ENCODE peak calls at places on chromosomes 11 and 22, in four cellular contexts. One of them, this sample, is unnamed.

GRCh38 chr11:2099523-2100316 is 39.5 kb downstream of the IGF2 start:
- DNase-seq in HCT116: no peak
- DNase-seq in endothelial cell of umbilical vein: peak; percentile 36
- DNase-seq in stomach: peak; percentile 85
- DNase-seq in this sample: peak; percentile 65

GRCh38 chr22:38155703-38156102 is 25.9 kb downstream of the PLA2G6 start:
- DNase-seq in stomach: no peak
- DNase-seq in endothelial cell of umbilical vein: no peak
- DNase-seq in HCT116: no peak
- DNase-seq in this sample: no peak

GRCh38 chr11:12704049-12704448 is 29.8 kb downstream of the TEAD1 start:
- DNase-seq in stomach: no peak
- DNase-seq in HCT116: no peak
- DNase-seq in endothelial cell of umbilical vein: peak; percentile 39
- DNase-seq in this sample: no peak

GRCh38 chr11:111886844-111887243 is 7.5 kb downstream of the CFAP68 start:
- DNase-seq in endothelial cell of umbilical vein: no peak
- DNase-seq in HCT116: no peak
- DNase-seq in stomach: no peak
- DNase-seq in this sample: no peak

GRCh38 chr11:100930185-100930778 is 199.3 kb downstream of the PGR start:
- DNase-seq in HCT116: peak; percentile 47
- DNase-seq in endothelial cell of umbilical vein: peak; percentile 64
- DNase-seq in stomach: no peak
- DNase-seq in this sample: no peak

GRCh38 chr11:113248702-113249490 is 65.5 kb upstream of the TTC12 start:
- DNase-seq in HCT116: no peak
- DNase-seq in endothelial cell of umbilical vein: no peak
- DNase-seq in stomach: no peak
- DNase-seq in this sample: no peak

GRCh38 chr11:3095712-3096361 is 38.6 kb upstream of the CARS1 start:
- DNase-seq in endothelial cell of umbilical vein: peak; percentile 98
- DNase-seq in stomach: peak; percentile 25
- DNase-seq in HCT116: no peak
- DNase-seq in this sample: no peak

GRCh38 chr11:124740277-124740882 is 638 bp downstream of the NRGN start:
- DNase-seq in HCT116: no peak
- DNase-seq in stomach: no peak
- DNase-seq in endothelial cell of umbilical vein: peak; percentile 58
- DNase-seq in this sample: no peak

GRCh38 chr11:74577624-74578396 is 14.6 kb upstream of the POLD3 start:
- DNase-seq in HCT116: no peak
- DNase-seq in stomach: no peak
- DNase-seq in endothelial cell of umbilical vein: no peak
- DNase-seq in this sample: no peak

GRCh38 chr11:23974046-23974445 is 522.8 kb upstream of the LUZP2 start:
- DNase-seq in HCT116: no peak
- DNase-seq in stomach: no peak
- DNase-seq in endothelial cell of umbilical vein: no peak
- DNase-seq in this sample: no peak

GRCh38 chr11:3687399-3687798 is 16.2 kb upstream of the CHRNA10 start:
- DNase-seq in stomach: no peak
- DNase-seq in endothelial cell of umbilical vein: no peak
- DNase-seq in HCT116: no peak
- DNase-seq in this sample: no peak

GRCh38 chr22:27726726-27727449 is 74.7 kb downstream of the MN1 start:
- DNase-seq in stomach: peak; percentile 56
- DNase-seq in endothelial cell of umbilical vein: peak; percentile 79
- DNase-seq in HCT116: no peak
- DNase-seq in this sample: peak; percentile 28
- TF ChIP-seq POLR2AphosphoS5 in stomach: no peak
- TF ChIP-seq POLR2AphosphoS5 in endothelial cell of umbilical vein: no peak
- TF ChIP-seq POLR2AphosphoS5 in HCT116: no peak
- TF ChIP-seq POLR2AphosphoS5 in this sample: no peak

GRCh38 chr22:46587067-46587471 is 33.1 kb upstream of the GRAMD4 start:
- DNase-seq in endothelial cell of umbilical vein: no peak
- DNase-seq in HCT116: no peak
- DNase-seq in stomach: no peak
- DNase-seq in this sample: peak; percentile 45
- H3K27ac ChIP-seq in endothelial cell of umbilical vein: no peak overlapping the region
- H3K27ac ChIP-seq in HCT116: no peak overlapping the region
- H3K27ac ChIP-seq in stomach: peak overlapping the region; percentile 35
- H3K27ac ChIP-seq in this sample: peak overlapping the region; percentile 63

GRCh38 chr11:70908223-70908622 is 344.2 kb downstream of the SHANK2 start:
- DNase-seq in stomach: no peak
- DNase-seq in HCT116: no peak
- DNase-seq in endothelial cell of umbilical vein: no peak
- DNase-seq in this sample: no peak
- TF ChIP-seq POLR2AphosphoS5 in stomach: no peak
- TF ChIP-seq POLR2AphosphoS5 in HCT116: no peak
- TF ChIP-seq POLR2AphosphoS5 in endothelial cell of umbilical vein: no peak
- TF ChIP-seq POLR2AphosphoS5 in this sample: no peak

DNA sequence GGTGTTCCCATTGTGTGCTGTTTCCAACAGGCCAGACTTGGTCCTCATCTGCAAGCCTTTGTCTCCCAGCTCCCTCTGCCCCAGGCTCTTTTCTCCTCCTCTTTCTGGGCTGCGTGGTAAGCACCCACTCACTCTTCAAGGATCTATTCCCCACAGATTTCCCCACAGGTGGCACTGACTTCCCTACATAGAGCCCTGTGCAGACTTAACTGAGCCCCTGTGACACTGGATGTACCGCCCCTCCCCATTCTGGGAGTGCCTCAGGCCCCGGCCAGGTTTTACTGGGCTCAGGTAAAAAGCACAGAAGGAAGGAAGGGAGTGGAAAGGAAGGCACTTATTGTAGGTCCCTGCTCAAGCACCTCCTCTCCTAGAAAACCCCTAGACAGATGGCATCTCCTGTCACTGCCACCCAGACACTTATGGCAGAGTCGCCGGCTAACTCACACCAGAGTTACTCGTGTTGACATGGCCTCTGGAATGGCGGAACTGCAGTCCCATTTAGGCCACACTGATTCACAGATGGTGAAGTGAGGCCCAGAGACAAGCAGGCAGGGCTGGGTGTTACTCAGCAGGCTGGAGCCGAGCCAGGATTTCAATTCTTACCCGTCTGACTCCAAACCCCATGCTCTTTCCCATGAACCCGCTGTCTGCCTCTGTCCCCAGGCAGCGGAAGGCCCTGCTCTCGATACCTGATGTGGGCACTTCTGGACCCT is 47.2 kb downstream of the LRRC32 start:
- DNase-seq in stomach: no peak
- DNase-seq in HCT116: no peak
- DNase-seq in endothelial cell of umbilical vein: peak; percentile 29
- DNase-seq in this sample: no peak
- H3K27ac ChIP-seq in stomach: no peak overlapping the region
- H3K27ac ChIP-seq in HCT116: no peak overlapping the region
- H3K27ac ChIP-seq in endothelial cell of umbilical vein: no peak overlapping the region
- H3K27ac ChIP-seq in this sample: no peak overlapping the region

GRCh38 chr11:84103096-84103495 is 816.9 kb upstream of the CCDC90B start:
- DNase-seq in stomach: no peak
- DNase-seq in HCT116: no peak
- DNase-seq in endothelial cell of umbilical vein: no peak
- DNase-seq in this sample: no peak
- TF ChIP-seq POLR2AphosphoS5 in stomach: no peak
- TF ChIP-seq POLR2AphosphoS5 in HCT116: no peak
- TF ChIP-seq POLR2AphosphoS5 in endothelial cell of umbilical vein: no peak
- TF ChIP-seq POLR2AphosphoS5 in this sample: no peak

GRCh38 chr11:833849-834311 is 1.1 kb downstream of the CD151 start:
- DNase-seq in endothelial cell of umbilical vein: peak; percentile 38
- DNase-seq in HCT116: no peak
- DNase-seq in stomach: peak; percentile 43
- DNase-seq in this sample: peak; percentile 56
- H3K27ac ChIP-seq in endothelial cell of umbilical vein: peak overlapping the region; percentile 79
- H3K27ac ChIP-seq in HCT116: peak overlapping the region; percentile 96
- H3K27ac ChIP-seq in stomach: peak overlapping the region; percentile 98
- H3K27ac ChIP-seq in this sample: peak overlapping the region; percentile 92

DNA sequence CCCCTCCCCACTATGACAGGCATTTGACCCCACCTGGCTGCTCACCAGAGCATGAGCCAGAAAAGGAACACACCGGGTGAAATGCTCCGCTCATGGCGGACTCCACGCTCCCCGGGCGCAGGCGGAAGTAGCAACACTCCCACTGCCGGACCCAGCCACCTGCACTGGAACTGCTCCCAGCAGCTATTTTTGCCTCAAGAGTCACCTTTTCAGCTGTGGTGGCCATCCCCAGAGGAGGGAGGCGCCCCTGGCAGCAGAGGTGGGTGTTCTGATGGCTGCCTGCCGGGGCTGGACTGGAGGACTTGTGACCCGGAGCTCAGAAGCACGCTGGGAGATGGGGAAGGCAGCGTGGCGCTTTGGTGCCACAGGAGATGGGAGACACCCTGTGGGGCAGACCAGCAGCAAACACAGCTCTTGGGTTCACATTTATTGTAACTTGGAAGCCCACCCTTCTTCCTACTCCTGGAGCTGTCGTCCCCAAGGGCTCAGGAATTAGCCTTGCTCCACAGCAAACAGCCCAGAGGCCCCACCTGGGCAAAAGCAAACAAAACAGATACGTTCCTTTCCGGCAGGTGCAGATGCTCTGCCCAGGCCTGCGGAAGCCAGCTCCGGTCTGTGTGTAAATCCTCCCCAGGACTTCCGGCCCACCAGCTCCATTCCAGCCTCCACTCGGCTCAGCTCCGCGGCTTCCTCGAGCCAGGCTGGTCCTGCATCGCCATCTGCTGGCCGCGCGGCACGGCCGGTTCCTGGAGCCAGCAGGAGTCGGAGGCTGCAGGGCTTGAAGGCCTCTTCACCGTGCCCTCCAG is 3.7 kb downstream of the RPS19BP1 start:
- DNase-seq in endothelial cell of umbilical vein: peak; percentile 82
- DNase-seq in stomach: peak; percentile 95
- DNase-seq in HCT116: peak; percentile 88
- DNase-seq in this sample: peak; percentile 95
- TF ChIP-seq POLR2AphosphoS5 in endothelial cell of umbilical vein: peak; percentile 78
- TF ChIP-seq POLR2AphosphoS5 in stomach: peak; percentile 57
- TF ChIP-seq POLR2AphosphoS5 in HCT116: peak; percentile 33
- TF ChIP-seq POLR2AphosphoS5 in this sample: no peak